ENCODE peak calls at places on chromosomes 7 and 10, in five cellular contexts. Z, Q, W, T and C are unnamed samples.

GRCh38 chr10:43230909-43231522 is 35.8 kb downstream of the RASGEF1A start:
- DNase-seq in Z (peak), W (peak), T (no peak), Q (no peak), C (no peak)

GRCh38 chr7:6273917-6274630 is 1.6 kb upstream of the CYTH3 start:
- DNase-seq in W (no peak), Q (no peak), T (no peak), Z (no peak), C (no peak)

GRCh38 chr7:77532247-77532646 is 4.8 kb upstream of the PTPN12 start:
- DNase-seq in Z (no peak), T (peak), Q (no peak), W (no peak), C (no peak)

GRCh38 chr7:155869784-155870076 is 57.5 kb upstream of the SHH start:
- DNase-seq in Q (no peak), T (no peak), W (no peak), Z (peak), C (no peak)

GRCh38 chr10:129689681-129690080 is 222.6 kb downstream of the MGMT start:
- DNase-seq in T (no peak), Q (no peak), Z (no peak), W (no peak), C (no peak)

GRCh38 chr7:85104432-85105205 is 82.2 kb downstream of the SEMA3D start:
- DNase-seq in W (no peak), Z (no peak), T (peak), Q (no peak), C (no peak)

GRCh38 chr10:110081914-110082313 is 74.1 kb downstream of the ADD3 start:
- DNase-seq in Q (no peak), T (peak), Z (no peak), W (no peak), C (no peak)

GRCh38 chr7:55515569-55516279 is 56.6 kb downstream of the VOPP1 start:
- DNase-seq in Z (no peak), T (no peak), Q (peak), W (no peak), C (no peak)

GRCh38 chr10:114262478-114262877 is 23.4 kb downstream of the VWA2 start:
- DNase-seq in W (no peak), T (no peak), Q (no peak), Z (no peak), C (no peak)

GRCh38 chr10:60714242-60714641 is 64.0 kb upstream of the CDK1 start:
- DNase-seq in Z (no peak), T (no peak), Q (no peak), W (no peak), C (no peak)

GRCh38 chr7:80499350-80499955 is 12.4 kb downstream of the GNAT3 start:
- DNase-seq in T (peak), W (peak), Z (peak), Q (no peak), C (no peak)

GRCh38 chr10:43186150-43186549 is 47.9 kb downstream of the CSGALNACT2 start:
- DNase-seq in W (no peak), Q (no peak), Z (no peak), T (no peak), C (no peak)

GRCh38 chr10:3781458-3782098 is 3.4 kb downstream of the KLF6 start:
- DNase-seq in T (peak), Z (peak), Q (peak), W (peak), C (peak)

GRCh38 chr7:71278301-71278700 is 146.4 kb downstream of the GALNT17 start:
- DNase-seq in Z (no peak), W (no peak), T (no peak), Q (no peak), C (no peak)

GRCh38 chr7:77569514-77570232 is 32.6 kb downstream of the PTPN12 start:
- DNase-seq in Z (no peak), W (no peak), T (no peak), Q (no peak), C (no peak)

GRCh38 chr7:117764031-117764430 is 109.2 kb downstream of the CTTNBP2 start:
- DNase-seq in T (no peak), Q (no peak), Z (no peak), W (no peak), C (no peak)

GRCh38 chr10:9010093-9010492 is 955.6 kb downstream of the GATA3 start:
- DNase-seq in W (no peak), Z (no peak), Q (no peak), T (no peak), C (no peak)

GRCh38 chr10:93695720-93696119 is 6.7 kb downstream of the FRA10AC1 start:
- DNase-seq in W (no peak), Z (no peak), Q (no peak), T (no peak), C (no peak)

GRCh38 chr7:132497098-132497497 is 79.2 kb downstream of the PLXNA4 start:
- DNase-seq in T (no peak), Q (no peak), Z (no peak), W (no peak), C (no peak)

GRCh38 chr7:17852361-17852760 is 87.9 kb downstream of the SNX13 start:
- DNase-seq in Z (no peak), W (no peak), T (no peak), Q (no peak), C (no peak)

GRCh38 chr10:89413398-89413912 is 913 bp upstream of the IFIT5 start:
- DNase-seq in Q (no peak), Z (no peak), W (no peak), T (no peak), C (no peak)

GRCh38 chr10:102195301-102195870 is 30.7 kb upstream of the ELOVL3 start:
- DNase-seq in W (no peak), Q (no peak), T (peak), Z (no peak), C (no peak)

GRCh38 chr10:117914330-117914729 is 132.4 kb downstream of the RAB11FIP2 start:
- DNase-seq in Q (no peak), W (no peak), T (no peak), Z (no peak), C (no peak)

GRCh38 chr7:83161851-83162401 is 758 bp downstream of the PCLO start:
- DNase-seq in Q (peak), Z (no peak), T (no peak), W (no peak), C (no peak)

GRCh38 chr10:124683816-124684215 is 60.4 kb downstream of the FAM53B start:
- DNase-seq in Q (peak), W (no peak), Z (no peak), T (no peak), C (no peak)

GRCh38 chr7:55348502-55348901 is 16.6 kb upstream of the LANCL2 start:
- DNase-seq in T (no peak), Q (no peak), Z (no peak), W (no peak), C (no peak)

GRCh38 chr7:66630529-66630928 is 1.8 kb downstream of the KCTD7 start:
- DNase-seq in T (peak), Z (no peak), Q (no peak), W (no peak), C (no peak)

GRCh38 chr10:131213651-131214505 is 97.6 kb downstream of the TCERG1L start:
- DNase-seq in W (no peak), Z (no peak), T (no peak), Q (no peak), C (no peak)

GRCh38 chr7:40299097-40299496 is 164.3 kb downstream of the SUGCT start:
- DNase-seq in T (peak), Z (peak), Q (no peak), W (no peak), C (no peak)

GRCh38 chr7:140661124-140661523 is 11.6 kb upstream of the ADCK2 start:
- DNase-seq in Q (peak), W (no peak), Z (no peak), T (no peak), C (no peak)

GRCh38 chr7:128947854-128948253 is 10.1 kb downstream of the IRF5 start:
- DNase-seq in Q (no peak), Z (no peak), T (peak), W (no peak), C (no peak)

GRCh38 chr10:122706947-122707346 is 7.3 kb upstream of the C10orf120 start:
- DNase-seq in T (no peak), W (no peak), Q (no peak), Z (no peak), C (no peak)